ENCODE peak calls at places on chromosomes 4 and X, in eight cellular contexts. O, Y, I, Z, A, L, G and S are unnamed samples. For H3K9me3, the result is how much of the 10 kb centered on the place peaks cover.

GRCh38 chrX:22351966-22352365 is 79.3 kb downstream of the CBLL2 start:
- DNase-seq in A (no peak), Z (no peak), G (no peak), Y (no peak), I (no peak), O (no peak), L (no peak), S (no peak)

GRCh38 chr4:111639876-111640275 is 505.4 kb upstream of the FAM241A start:
- DNase-seq in A (no peak), L (peak), Z (no peak), O (no peak), G (no peak), Y (no peak), I (peak), S (no peak)

GRCh38 chrX:36957425-36958328 is 50.5 kb upstream of the FAM47C start:
- DNase-seq in Z (peak), I (no peak), G (no peak), A (no peak), Y (peak), L (no peak), O (peak), S (peak)

GRCh38 chrX:16822723-16823122 is 36.5 kb downstream of the TXLNG start:
- DNase-seq in Z (no peak), O (no peak), L (peak), A (no peak), I (peak), Y (no peak), G (no peak), S (no peak)

GRCh38 chr4:170015285-170015684 is 10.9 kb downstream of the MFAP3L start:
- DNase-seq in I (no peak), Z (no peak), O (no peak), Y (no peak), L (no peak), A (no peak), G (no peak), S (no peak)

GRCh38 chr4:101205878-101206277 is 141.4 kb downstream of the PPP3CA start:
- DNase-seq in O (no peak), A (peak), G (no peak), L (peak), I (peak), Y (no peak), Z (no peak), S (no peak)

GRCh38 chr4:28966982-28967381 is 1753.2 kb upstream of the PCDH7 start:
- DNase-seq in I (peak), A (no peak), Z (no peak), O (no peak), G (no peak), L (peak), Y (no peak), S (no peak)

GRCh38 chr4:173074501-173074946 is 94.1 kb upstream of the GALNT7 start:
- DNase-seq in I (peak), Y (peak), O (peak), G (no peak), A (no peak), L (peak), Z (peak), S (no peak)

GRCh38 chrX:83469551-83469950 is 38.5 kb upstream of the POU3F4 start:
- DNase-seq in G (no peak), A (no peak), I (peak), O (peak), Y (no peak), L (peak), Z (peak), S (no peak)

GRCh38 chr4:94766856-94767255 is 9.1 kb downstream of the BMPR1B start:
- DNase-seq in O (no peak), L (peak), Y (no peak), I (peak), A (no peak), Z (no peak), G (no peak), S (no peak)

GRCh38 chr4:77146426-77147399 is 10.3 kb upstream of the CCNG2 start:
- DNase-seq in Z (no peak), L (peak), Y (no peak), G (no peak), I (no peak), A (no peak), O (no peak), S (no peak)

GRCh38 chrX:103818844-103819243 is 13.2 kb downstream of the RAB9B start:
- DNase-seq in L (no peak), A (no peak), O (no peak), G (no peak), I (no peak), Z (no peak), Y (no peak), S (no peak)

GRCh38 chr4:25523405-25523804 is 132.2 kb upstream of the SLC34A2 start:
- DNase-seq in L (no peak), Z (peak), O (no peak), I (no peak), Y (no peak), A (no peak), G (no peak), S (no peak)

GRCh38 chr4:30945586-30945985 is 225.4 kb downstream of the PCDH7 start:
- DNase-seq in L (peak), G (no peak), Z (peak), Y (peak), I (peak), A (no peak), O (no peak), S (no peak)

GRCh38 chr4:92215471-92215870 is 88.3 kb upstream of the GRID2 start:
- DNase-seq in Z (no peak), G (no peak), Y (no peak), I (no peak), A (no peak), O (no peak), L (no peak), S (no peak)

GRCh38 chr4:147829401-147830101 is 97.7 kb downstream of the ARHGAP10 start:
- DNase-seq in Z (no peak), O (no peak), G (peak), I (peak), Y (no peak), A (no peak), L (no peak), S (no peak)

GRCh38 chr4:29081230-29081955 is 1638.8 kb upstream of the PCDH7 start:
- DNase-seq in G (no peak), Y (no peak), I (peak), Z (no peak), O (no peak), A (no peak), L (no peak), S (no peak)

GRCh38 chr4:128068927-128069326 is 7.8 kb downstream of the LARP1B start:
- DNase-seq in Y (no peak), Z (no peak), I (peak), A (no peak), L (no peak), G (no peak), O (peak), S (no peak)

GRCh38 chr4:2694691-2695090 is 61.4 kb downstream of the TNIP2 start:
- DNase-seq in A (no peak), Z (no peak), Y (no peak), L (peak), O (no peak), G (no peak), I (peak), S (no peak)

GRCh38 chr4:55125087-55125721 is at the start of gene KDR:
- DNase-seq in Z (no peak), O (no peak), I (no peak), G (peak), L (peak), Y (no peak), A (no peak), S (peak)

GRCh38 chrX:53082773-53083616 is 828 bp downstream of the TSPYL2 start:
- DNase-seq in G (no peak), O (no peak), I (no peak), Y (no peak), A (no peak), L (no peak), Z (no peak), S (peak)

GRCh38 chr4:177005801-177006230 is 213.1 kb upstream of the VEGFC start:
- DNase-seq in G (no peak), O (no peak), Z (no peak), L (peak), A (no peak), Y (peak), I (peak), S (no peak)

GRCh38 chr4:135186002-135186401 is 984.4 kb upstream of the PABPC4L start:
- DNase-seq in O (no peak), L (no peak), A (no peak), I (no peak), Y (no peak), Z (no peak), G (no peak), S (no peak)

GRCh38 chr4:182918791-182919302 is 1.7 kb upstream of the DCTD start:
- DNase-seq in O (no peak), Y (no peak), A (no peak), L (no peak), I (no peak), G (no peak), Z (no peak), S (no peak)

GRCh38 chrX:44043496-44043895 is 70.3 kb upstream of the NDP start:
- DNase-seq in Y (no peak), G (no peak), Z (no peak), L (peak), I (no peak), A (no peak), O (no peak), S (no peak)

DNA sequence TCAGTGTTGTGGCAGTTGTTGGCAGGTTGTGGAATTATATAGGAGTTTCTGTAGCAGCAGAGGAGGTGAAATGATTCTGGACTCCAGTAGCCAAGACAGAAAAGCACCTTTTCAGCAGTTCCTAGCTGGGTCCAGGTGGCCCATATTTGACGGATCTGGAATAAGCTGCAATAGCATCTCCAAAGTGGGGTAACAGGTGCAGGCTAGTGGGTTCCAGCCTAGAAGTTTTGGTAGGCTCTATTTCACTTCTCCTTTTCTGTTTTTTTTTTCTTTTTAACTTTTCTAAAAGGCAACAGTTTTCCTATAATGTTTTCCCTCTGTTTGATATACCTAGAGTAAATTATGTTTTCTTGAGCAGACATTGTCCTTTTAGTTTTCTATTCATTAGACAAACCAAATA is 392.5 kb downstream of the C4orf33 start:
- DNase-seq in G (no peak), L (no peak), Y (no peak), A (no peak), Z (no peak), I (no peak), O (no peak), S (no peak)
- H3K4me3 ChIP-seq in G (no peak), L (no peak), Y (no peak), A (no peak), Z (no peak), I (no peak), O (no peak), S (no peak)

GRCh38 chr4:75752637-75753036 is 28.3 kb downstream of the USO1 start:
- DNase-seq in O (no peak), Y (no peak), A (no peak), Z (no peak), I (no peak), G (no peak), L (no peak), S (no peak)
- TF ChIP-seq CTCF in O (no peak), Y (no peak), A (no peak), Z (no peak), I (no peak), G (no peak), L (no peak), S (no peak)

DNA sequence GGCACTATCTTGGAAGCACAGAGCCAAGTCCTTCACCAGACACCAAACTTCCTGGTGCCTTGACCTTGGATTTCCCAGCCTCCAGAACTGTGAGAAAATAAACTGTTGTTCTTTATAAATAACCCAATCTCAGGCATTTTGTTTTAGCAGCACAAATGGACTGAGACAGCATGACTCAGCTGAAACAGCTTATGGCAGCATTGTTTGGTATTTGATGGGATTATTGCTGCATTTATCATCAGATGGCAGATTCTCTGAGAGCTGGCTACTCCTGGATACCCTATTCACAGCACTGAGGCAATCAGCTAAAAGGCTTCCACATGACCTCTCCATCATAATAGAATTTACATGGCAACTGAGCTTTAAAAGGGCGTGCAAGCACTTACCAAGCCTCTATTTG is 623.1 kb upstream of the CPEB2 start:
- DNase-seq in I (no peak), A (no peak), G (no peak), O (no peak), L (no peak), Z (no peak), Y (no peak), S (no peak)
- H3K9me3 ChIP-seq in I (under half), A (under half), G (under half), O (under half), L (under half), Z (under half), Y (under half), S (under half)

GRCh38 chr4:153792007-153792892 is 3.4 kb upstream of the SFRP2 start:
- DNase-seq in O (no peak), I (no peak), A (no peak), Z (peak), G (peak), L (no peak), Y (no peak), S (peak)
- H3K4me3 ChIP-seq in O (no peak), I (no peak), A (peak), Z (peak), G (peak), L (no peak), Y (no peak), S (peak)

GRCh38 chr4:56129431-56129861 is 180.7 kb downstream of the CEP135 start:
- DNase-seq in I (no peak), G (no peak), A (no peak), Y (peak), Z (no peak), L (peak), O (peak), S (no peak)
- TF ChIP-seq CTCF in I (no peak), G (no peak), A (no peak), Y (peak), Z (no peak), L (no peak), O (no peak), S (no peak)

GRCh38 chrX:39296472-39296871 is 495.2 kb downstream of the MID1IP1 start:
- DNase-seq in A (no peak), L (no peak), Y (no peak), G (no peak), O (no peak), I (no peak), Z (no peak), S (no peak)

GRCh38 chrX:39298821-39299220 is 497.6 kb downstream of the MID1IP1 start:
- DNase-seq in Y (no peak), Z (no peak), O (no peak), A (no peak), G (no peak), L (no peak), I (no peak), S (no peak)

GRCh38 chrX:39302838-39303237 is 501.6 kb downstream of the MID1IP1 start:
- DNase-seq in L (no peak), Y (no peak), I (no peak), G (no peak), O (no peak), A (no peak), Z (no peak), S (no peak)

GRCh38 chrX:39301041-39301440 is 499.8 kb downstream of the MID1IP1 start:
- DNase-seq in I (no peak), Y (no peak), Z (no peak), A (no peak), L (no peak), G (no peak), O (no peak), S (no peak)

GRCh38 chrX:39299615-39300014 is 498.4 kb downstream of the MID1IP1 start:
- DNase-seq in Z (no peak), G (no peak), L (no peak), A (no peak), I (no peak), Y (no peak), O (no peak), S (no peak)
- H3K9me3 ChIP-seq in Z (under half), G (under half), L (under half), A (under half), I (under half), Y (under half), O (under half), S (under half)